ENCODE peak calls at places on chromosomes 11 and 22, in four cellular contexts. Q, G, Y and O are unnamed samples.

GRCh38 chr11:126102436-126102894 is 39.8 kb upstream of the CDON start:
- DNase-seq in Q (peak; percentile 49), G (peak; percentile 31), Y (peak; percentile 59), O (no peak)

GRCh38 chr22:47837703-47838102 is 1075.3 kb downstream of the TBC1D22A start:
- DNase-seq in Q (peak; percentile 21), G (peak; percentile 49), Y (peak; percentile 4), O (peak; percentile 38)

GRCh38 chr11:83152245-83152644 is 4.7 kb upstream of the PCF11 start:
- DNase-seq in Q (no peak), G (no peak), Y (no peak), O (no peak)

GRCh38 chr11:15178214-15178613 is 63.5 kb downstream of the INSC start:
- DNase-seq in Q (no peak), G (no peak), Y (no peak), O (no peak)

GRCh38 chr11:17738350-17739207 is 4.0 kb downstream of the KCNC1 start:
- DNase-seq in Q (no peak), G (no peak), Y (no peak), O (peak; percentile 15)

GRCh38 chr11:9341638-9342137 is 27.3 kb upstream of the TMEM41B start:
- DNase-seq in Q (no peak), G (peak; percentile 18), Y (no peak), O (no peak)

GRCh38 chr22:39994566-39995345 is at the start of gene FAM83F:
- DNase-seq in Q (peak; percentile 70), G (no peak), Y (no peak), O (peak; percentile 76)

GRCh38 chr11:8545698-8546366 is 48.2 kb downstream of the STK33 start:
- DNase-seq in Q (no peak), G (no peak), Y (no peak), O (no peak)

GRCh38 chr22:37661160-37661924 is 2.8 kb downstream of the PDXP start:
- DNase-seq in Q (no peak), G (peak; percentile 85), Y (peak; percentile 79), O (no peak)

GRCh38 chr11:106391771-106392412 is 314.4 kb downstream of the AASDHPPT start:
- DNase-seq in Q (no peak), G (peak; percentile 68), Y (peak; percentile 78), O (no peak)

GRCh38 chr11:103959279-103959930 is 77.0 kb upstream of the DDI1 start:
- DNase-seq in Q (no peak), G (peak; percentile 51), Y (peak; percentile 44), O (no peak)

GRCh38 chr11:46808804-46809431 is 37.2 kb downstream of the CKAP5 start:
- DNase-seq in Q (no peak), G (peak; percentile 43), Y (peak; percentile 58), O (no peak)

GRCh38 chr11:134617360-134617759 is 205.3 kb upstream of the B3GAT1 start:
- DNase-seq in Q (no peak), G (no peak), Y (no peak), O (no peak)

GRCh38 chr11:19938051-19938856 is 222.0 kb downstream of the DBX1 start:
- DNase-seq in Q (peak; percentile 67), G (peak; percentile 82), Y (peak; percentile 80), O (peak; percentile 74)

GRCh38 chr11:104024572-104024971 is 11.9 kb upstream of the DDI1 start:
- DNase-seq in Q (no peak), G (no peak), Y (no peak), O (no peak)

GRCh38 chr11:110763249-110764011 is 51.2 kb upstream of the ARHGAP20 start:
- DNase-seq in Q (peak; percentile 19), G (peak; percentile 76), Y (peak; percentile 75), O (no peak)

GRCh38 chr11:43021466-43021865 is 290.3 kb upstream of the API5 start:
- DNase-seq in Q (no peak), G (no peak), Y (no peak), O (peak; percentile 42)

GRCh38 chr11:4181780-4182721 is 87.5 kb downstream of the RRM1 start:
- DNase-seq in Q (peak; percentile 74), G (peak; percentile 80), Y (peak; percentile 74), O (peak; percentile 83)

GRCh38 chr11:10005955-10006525 is 288.0 kb downstream of the SBF2 start:
- DNase-seq in Q (no peak), G (no peak), Y (no peak), O (no peak)

GRCh38 chr11:71467164-71467563 is 14.2 kb downstream of the NADSYN1 start:
- DNase-seq in Q (no peak), G (no peak), Y (no peak), O (no peak)

GRCh38 chr11:48066881-48067800 is 86.8 kb downstream of the PTPRJ start:
- DNase-seq in Q (no peak), G (peak; percentile 37), Y (no peak), O (no peak)

GRCh38 chr11:45583981-45584380 is 81.4 kb downstream of the CHST1 start:
- DNase-seq in Q (no peak), G (no peak), Y (no peak), O (no peak)

GRCh38 chr22:22111267-22111751 is 128.7 kb upstream of the TOP3B start:
- DNase-seq in Q (no peak), G (peak; percentile 90), Y (peak; percentile 31), O (no peak)

GRCh38 chr11:103927535-103927934 is 108.9 kb upstream of the DDI1 start:
- DNase-seq in Q (no peak), G (peak; percentile 65), Y (peak; percentile 57), O (no peak)

GRCh38 chr11:112235750-112236390 is 9.6 kb downstream of the PTS start:
- DNase-seq in Q (no peak), G (no peak), Y (no peak), O (no peak)

GRCh38 chr22:17398159-17398558 is 28.9 kb downstream of the CECR2 start:
- DNase-seq in Q (no peak), G (no peak), Y (no peak), O (no peak)

GRCh38 chr11:13668957-13669521 is 571 bp downstream of the FAR1 start:
- DNase-seq in Q (peak; percentile 47), G (peak; percentile 67), Y (peak; percentile 66), O (peak; percentile 55)

GRCh38 chr11:132523929-132524328 is 1008.4 kb downstream of the OPCML start:
- DNase-seq in Q (no peak), G (peak; percentile 12), Y (no peak), O (no peak)

GRCh38 chr11:79400717-79401330 is 40.0 kb downstream of the TENM4 start:
- DNase-seq in Q (peak; percentile 24), G (peak; percentile 69), Y (peak; percentile 14), O (peak; percentile 53)

GRCh38 chr11:60923326-60923725 is 934 bp upstream of the TMEM132A start:
- DNase-seq in Q (no peak), G (no peak), Y (no peak), O (peak; percentile 17)

GRCh38 chr22:31235076-31235475 is 23.0 kb downstream of the LIMK2 start:
- DNase-seq in Q (no peak), G (no peak), Y (no peak), O (no peak)

GRCh38 chr22:46929046-46929688 is 166.7 kb downstream of the TBC1D22A start:
- DNase-seq in Q (no peak), G (no peak), Y (no peak), O (no peak)

GRCh38 chr11:111911563-111912401 is at the start of gene CRYAB:
- DNase-seq in Q (peak; percentile 63), G (peak; percentile 98), Y (peak; percentile 90), O (no peak)

GRCh38 chr11:38304926-38305325 is 1706.9 kb upstream of the RAG2 start:
- DNase-seq in Q (no peak), G (no peak), Y (no peak), O (no peak)

DNA sequence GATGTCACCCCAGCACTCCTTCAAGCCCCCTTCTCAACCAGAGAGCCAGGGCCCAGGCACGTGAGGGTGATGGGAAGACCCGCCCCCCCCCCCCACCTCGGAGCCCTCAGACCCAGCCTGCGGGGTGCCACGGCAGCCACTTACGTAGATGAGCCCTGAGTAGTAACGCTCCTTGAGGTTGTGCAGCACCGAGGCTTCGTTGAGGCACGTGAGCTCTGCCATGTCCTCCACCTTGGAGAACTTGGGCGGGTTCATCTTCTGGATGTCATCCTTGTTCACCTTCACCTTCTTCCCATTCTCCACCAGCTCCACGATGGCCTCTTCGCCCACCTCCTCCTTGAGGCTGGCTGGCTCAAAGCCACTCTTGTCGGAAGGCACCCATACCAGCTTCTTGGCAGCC is 39.0 kb downstream of the MYH9 start:
- DNase-seq in Q (no peak), G (no peak), Y (no peak), O (no peak)
- H3K4me1 ChIP-seq in Q (peaks cover 89% of the 10 kb centered on the region), G (peaks cover 25% of the 10 kb centered on the region), Y (peaks cover 32% of the 10 kb centered on the region), O (peaks cover 37% of the 10 kb centered on the region)

DNA sequence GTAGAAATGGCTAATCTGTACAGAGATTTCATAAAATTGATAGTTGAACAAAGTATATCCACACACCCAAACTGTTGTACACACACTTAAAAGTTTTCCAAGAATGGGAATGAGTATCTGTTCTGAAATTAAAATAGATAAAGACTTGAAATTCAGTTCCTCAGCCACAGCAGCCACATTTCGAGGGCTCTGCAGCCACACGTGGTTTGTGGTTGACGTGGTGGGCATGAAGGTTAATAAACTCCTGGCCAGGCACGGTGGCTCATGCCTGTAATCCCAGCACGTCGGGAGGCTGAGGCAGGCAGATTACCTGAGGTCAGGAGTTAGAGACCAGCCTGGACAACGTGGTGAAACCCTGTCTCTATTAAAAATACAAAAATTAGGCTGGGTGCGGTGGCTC is 24.0 kb downstream of the TPST2 start:
- DNase-seq in Q (no peak), G (no peak), Y (no peak), O (no peak)
- H3K4me1 ChIP-seq in Q (peaks cover 13% of the 10 kb centered on the region), G (no peaks in the 10 kb centered on the region), Y (no peaks in the 10 kb centered on the region), O (peaks cover 16% of the 10 kb centered on the region)

DNA sequence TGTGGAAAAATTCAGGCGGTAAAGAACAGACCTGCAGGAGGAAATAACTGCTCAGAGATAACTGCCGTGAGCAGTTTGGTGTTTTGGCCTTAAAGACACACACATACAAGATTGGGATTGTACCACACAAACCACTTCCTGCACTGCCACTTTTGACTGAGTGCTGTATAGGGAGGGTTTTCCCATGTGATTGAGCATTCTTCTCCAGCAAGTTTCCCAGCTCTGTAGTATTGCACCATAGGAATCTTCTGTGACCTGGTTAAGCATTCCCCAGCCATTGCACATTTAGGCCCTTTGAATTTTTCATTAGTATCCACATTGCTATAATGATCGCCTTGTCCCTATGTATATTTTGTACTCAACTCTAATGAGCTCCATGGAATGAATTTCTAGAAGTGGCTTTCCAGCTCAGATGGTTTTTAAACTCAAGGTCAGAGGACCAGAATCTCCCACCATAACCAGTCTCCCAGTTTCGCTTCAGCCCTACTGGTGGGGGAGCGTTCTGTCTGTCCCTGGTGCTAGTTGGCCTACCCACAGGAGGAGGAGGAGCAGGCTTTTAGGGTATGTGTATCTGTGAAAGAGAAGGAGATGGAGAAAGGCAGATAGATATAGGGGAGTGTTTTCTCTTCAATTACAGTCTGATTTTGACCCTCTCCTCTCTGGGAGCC is 9.3 kb downstream of the CD82 start:
- DNase-seq in Q (no peak), G (peak; percentile 92), Y (peak; percentile 92), O (no peak)
- H3K4me1 ChIP-seq in Q (peaks cover 21% of the 10 kb centered on the region), G (peaks cover 22% of the 10 kb centered on the region), Y (peaks cover 32% of the 10 kb centered on the region), O (no peaks in the 10 kb centered on the region)

DNA sequence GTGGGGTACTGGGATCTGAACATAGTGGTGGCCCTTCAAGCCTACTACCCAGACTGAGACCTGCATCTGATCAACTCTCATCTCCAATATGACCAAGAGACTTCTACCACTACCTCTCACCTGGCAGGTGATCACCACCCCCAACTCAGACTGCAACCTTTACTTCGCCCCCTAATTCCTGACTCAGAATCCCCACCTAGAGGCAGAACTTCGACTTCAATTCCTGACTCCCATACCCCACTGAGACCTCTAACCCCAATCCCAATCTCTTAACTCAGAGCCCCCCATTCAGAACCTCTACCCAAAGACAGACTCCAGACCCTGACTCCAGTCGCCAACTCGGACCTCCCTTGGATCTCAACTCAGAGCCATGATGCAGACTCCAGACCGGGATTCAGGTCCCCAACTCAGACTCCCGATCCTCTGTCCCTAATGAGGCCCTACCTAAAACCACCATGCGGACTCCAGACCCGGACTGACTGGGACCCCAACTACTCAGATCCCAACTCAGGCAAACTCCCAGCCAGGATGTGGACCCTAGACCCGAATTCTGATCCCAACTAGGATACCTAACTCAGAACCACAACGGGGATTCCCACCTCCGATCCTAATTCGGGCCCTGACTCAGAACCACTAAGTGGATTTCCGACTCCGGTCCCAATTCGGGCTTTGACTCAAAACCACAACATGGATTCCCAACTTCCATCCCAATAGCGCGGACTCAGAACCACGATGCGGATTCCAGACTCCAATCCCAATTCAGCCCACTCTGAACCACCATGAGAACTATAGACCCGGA is 1.2 kb downstream of the KCNQ1OT1 start:
- DNase-seq in Q (peak; percentile 8), G (peak; percentile 58), Y (peak; percentile 28), O (peak; percentile 32)
- H3K4me1 ChIP-seq in Q (peaks cover 12% of the 10 kb centered on the region), G (peaks cover 22% of the 10 kb centered on the region), Y (peaks cover 31% of the 10 kb centered on the region), O (peaks cover 30% of the 10 kb centered on the region)